ENCODE peak calls at places on chromosome 22, in eight cellular contexts. H, M, J, W, K, C, D and S are unnamed samples.

GRCh38 chr22:39634530-39635399 is 64.2 kb downstream of the CACNA1I start:
- DNase-seq in H (peak; percentile 79), M (peak; percentile 46), J (no peak), W (no peak), K (no peak), C (peak; percentile 3), D (no peak), S (peak; percentile 54)

GRCh38 chr22:44409691-44410316 is 88.2 kb downstream of the RTL6 start:
- DNase-seq in H (no peak), M (no peak), J (no peak), W (no peak), K (no peak), C (no peak), D (no peak), S (no peak)

GRCh38 chr22:24420977-24421343 is 6.4 kb upstream of the ADORA2A start:
- DNase-seq in H (no peak), M (no peak), J (no peak), W (no peak), K (no peak), C (no peak), D (no peak), S (no peak)

GRCh38 chr22:30196867-30197336 is 49.7 kb downstream of the LIF start:
- DNase-seq in H (no peak), M (no peak), J (no peak), W (no peak), K (no peak), C (no peak), D (no peak), S (no peak)

GRCh38 chr22:50529416-50530279 is at the start of gene TYMP:
- DNase-seq in H (no peak), M (no peak), J (peak; percentile 40), W (peak; percentile 57), K (peak; percentile 44), C (no peak), D (no peak), S (no peak)

GRCh38 chr22:49811014-49811791 is 16.5 kb downstream of the BRD1 start:
- DNase-seq in H (no peak), M (no peak), J (no peak), W (no peak), K (no peak), C (no peak), D (no peak), S (no peak)

GRCh38 chr22:44309137-44309536 is 3.6 kb downstream of the SHISAL1 start:
- DNase-seq in H (peak; percentile 92), M (no peak), J (no peak), W (no peak), K (no peak), C (no peak), D (no peak), S (peak; percentile 49)

GRCh38 chr22:24331468-24332440 is 61.1 kb downstream of the SPECC1L start:
- DNase-seq in H (no peak), M (no peak), J (no peak), W (no peak), K (no peak), C (peak; percentile 48), D (no peak), S (peak; percentile 16)

GRCh38 chr22:34430386-34430785 is 510.1 kb upstream of the LARGE1 start:
- DNase-seq in H (no peak), M (no peak), J (no peak), W (no peak), K (no peak), C (no peak), D (no peak), S (no peak)

GRCh38 chr22:42360348-42360747 is 71.9 kb downstream of the NFAM1 start:
- DNase-seq in H (no peak), M (no peak), J (no peak), W (no peak), K (no peak), C (no peak), D (no peak), S (no peak)

GRCh38 chr22:34057726-34058125 is 137.4 kb upstream of the LARGE1 start:
- DNase-seq in H (no peak), M (no peak), J (no peak), W (no peak), K (no peak), C (no peak), D (no peak), S (no peak)

GRCh38 chr22:45163074-45163416 is 680 bp upstream of the NUP50 start:
- DNase-seq in H (no peak), M (no peak), J (no peak), W (no peak), K (peak; percentile 65), C (peak; percentile 19), D (no peak), S (no peak)